ENCODE peak calls at places on chromosome 22, in six cellular contexts. M is heart right ventricle, P is ovary, S is colonic mucosa, I is IMR-90, Q is neuronal stem cell. E is an unnamed sample.

GRCh38 chr22:47372111-47372581 is 609.7 kb downstream of the TBC1D22A start:
- DNase-seq in P (no peak), M (no peak), Q (no peak), I (no peak), S (no peak), E (no peak)

GRCh38 chr22:38766076-38766777 is 10.4 kb upstream of the SUN2 start:
- DNase-seq in S (peak), P (peak), M (no peak), I (peak), Q (no peak), E (peak)

GRCh38 chr22:19522881-19523239 is 1.4 kb downstream of the CLDN5 start:
- DNase-seq in S (no peak), P (no peak), Q (no peak), M (no peak), I (no peak), E (no peak)

GRCh38 chr22:24407884-24408283 is 19.5 kb upstream of the ADORA2A start:
- DNase-seq in S (no peak), M (no peak), I (no peak), Q (no peak), P (no peak), E (no peak)

GRCh38 chr22:32020117-32020516 is 22.9 kb upstream of the SLC5A1 start:
- DNase-seq in P (no peak), I (peak), M (no peak), S (no peak), Q (no peak), E (no peak)

GRCh38 chr22:17083811-17084540 is 824 bp upstream of the IL17RA start:
- DNase-seq in S (no peak), Q (no peak), M (no peak), I (no peak), P (peak), E (peak)

GRCh38 chr22:17915676-17916075 is 108.7 kb downstream of the MICAL3 start:
- DNase-seq in Q (no peak), P (no peak), M (no peak), I (no peak), S (no peak), E (no peak)

GRCh38 chr22:39897841-39898240 is 3.0 kb upstream of the GRAP2 start:
- DNase-seq in P (no peak), Q (no peak), I (no peak), S (no peak), M (no peak), E (no peak)

GRCh38 chr22:31107206-31108118 is at the start of gene SELENOM:
- DNase-seq in M (peak), Q (peak), I (peak), S (peak), P (peak), E (peak)

GRCh38 chr22:47157486-47158270 is 395.2 kb downstream of the TBC1D22A start:
- DNase-seq in S (no peak), M (no peak), I (no peak), Q (no peak), P (no peak), E (peak)

GRCh38 chr22:17087176-17088131 is 2.7 kb downstream of the IL17RA start:
- DNase-seq in S (no peak), P (no peak), M (no peak), Q (no peak), I (peak), E (no peak)

GRCh38 chr22:46484156-46484860 is 53.1 kb downstream of the CELSR1 start:
- DNase-seq in Q (no peak), S (no peak), M (no peak), P (no peak), I (no peak), E (peak)

GRCh38 chr22:26784772-26785171 is 127.4 kb downstream of the MIAT start:
- DNase-seq in M (no peak), Q (no peak), P (no peak), I (no peak), S (no peak), E (no peak)

GRCh38 chr22:26325641-26326040 is 103.4 kb upstream of the ASPHD2 start:
- DNase-seq in M (no peak), I (no peak), Q (no peak), S (no peak), P (no peak), E (no peak)

GRCh38 chr22:41563051-41563711 is 2.4 kb downstream of the CSDC2 start:
- DNase-seq in Q (no peak), S (no peak), P (peak), M (no peak), I (peak), E (no peak)

GRCh38 chr22:24434472-24435322 is 7.3 kb downstream of the ADORA2A start:
- DNase-seq in P (no peak), I (no peak), Q (no peak), S (no peak), M (peak), E (no peak)

GRCh38 chr22:17638182-17638431 is 450 bp upstream of the BCL2L13 start:
- DNase-seq in M (no peak), Q (no peak), P (no peak), I (no peak), S (no peak), E (no peak)

GRCh38 chr22:25112538-25113253 is 87.0 kb upstream of the CRYBB3 start:
- DNase-seq in M (no peak), Q (no peak), P (no peak), I (no peak), S (no peak), E (no peak)

GRCh38 chr22:48177591-48177990 is 1415.1 kb downstream of the TBC1D22A start:
- DNase-seq in M (no peak), S (no peak), I (no peak), Q (no peak), P (no peak), E (no peak)

GRCh38 chr22:19718255-19719054 is 4.2 kb downstream of the SEPTIN5 start:
- DNase-seq in S (no peak), P (peak), I (no peak), M (no peak), Q (no peak), E (no peak)

GRCh38 chr22:34599567-34599966 is 466.4 kb upstream of the ISX start:
- DNase-seq in M (no peak), P (no peak), S (no peak), I (no peak), Q (no peak), E (no peak)

GRCh38 chr22:19063581-19064353 is 58.4 kb downstream of the DGCR2 start:
- DNase-seq in I (no peak), S (no peak), P (no peak), Q (no peak), M (no peak), E (no peak)

GRCh38 chr22:31361743-31362142 is 15.6 kb upstream of the PATZ1 start:
- DNase-seq in I (no peak), P (no peak), M (no peak), S (no peak), Q (no peak), E (no peak)

GRCh38 chr22:17781319-17782031 is 7.2 kb upstream of the BID start:
- DNase-seq in S (no peak), P (no peak), M (no peak), Q (no peak), I (peak), E (peak)

GRCh38 chr22:50269573-50270301 is 443 bp downstream of the MAPK11 start:
- DNase-seq in I (peak), M (peak), Q (no peak), P (no peak), S (no peak), E (peak)

GRCh38 chr22:50268655-50269113 is 1.5 kb downstream of the MAPK11 start:
- DNase-seq in P (peak), I (no peak), Q (no peak), M (no peak), S (peak), E (no peak)

GRCh38 chr22:50271519-50271970 is 1.4 kb upstream of the MAPK11 start:
- DNase-seq in I (peak), Q (peak), M (peak), S (peak), P (peak), E (peak)

GRCh38 chr22:50271011-50271394 is 823 bp upstream of the MAPK11 start:
- DNase-seq in S (no peak), I (no peak), M (no peak), P (no peak), Q (peak), E (no peak)

DNA sequence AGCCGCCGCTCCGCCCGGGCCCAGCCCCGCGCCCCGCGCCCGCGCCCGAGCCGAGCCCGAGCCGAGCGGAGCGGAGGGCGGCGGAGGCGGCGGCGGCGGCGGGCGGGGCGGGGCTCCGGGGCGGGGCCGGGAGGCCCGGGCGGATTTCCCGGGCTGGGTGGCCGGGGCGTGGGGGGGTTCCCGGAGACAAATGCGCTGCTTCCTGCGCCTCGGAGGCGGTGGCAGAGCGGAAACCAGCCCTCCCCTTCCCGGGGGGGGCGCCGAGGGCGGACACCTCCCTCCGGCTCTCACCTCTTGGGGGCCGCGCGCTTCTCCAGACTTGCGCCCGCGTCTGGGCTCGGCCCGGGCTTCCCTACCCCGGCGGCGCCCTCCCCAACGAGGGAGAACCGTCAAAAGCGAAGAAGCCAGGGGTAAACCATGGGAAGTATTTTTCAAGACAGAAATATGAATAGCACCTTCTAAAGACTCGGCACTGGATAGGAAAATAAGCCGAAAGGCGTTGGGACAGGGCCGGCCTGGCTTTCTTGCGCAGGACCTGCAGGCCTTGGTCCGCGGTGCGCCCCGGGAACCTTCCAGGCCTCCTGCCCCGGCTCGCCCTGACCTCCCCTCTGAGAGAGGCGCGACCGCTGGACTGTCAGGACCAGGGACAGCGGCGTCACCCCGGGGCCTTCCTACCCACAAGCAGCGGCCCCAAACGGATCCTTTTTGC is at the start of gene MAPK11:
- DNase-seq in M (peak), S (peak), P (peak), Q (peak), I (peak), E (peak)
- H3K27ac ChIP-seq in M (peak), S (no peak), P (peak), Q (peak), I (no peak), E (peak)

DNA sequence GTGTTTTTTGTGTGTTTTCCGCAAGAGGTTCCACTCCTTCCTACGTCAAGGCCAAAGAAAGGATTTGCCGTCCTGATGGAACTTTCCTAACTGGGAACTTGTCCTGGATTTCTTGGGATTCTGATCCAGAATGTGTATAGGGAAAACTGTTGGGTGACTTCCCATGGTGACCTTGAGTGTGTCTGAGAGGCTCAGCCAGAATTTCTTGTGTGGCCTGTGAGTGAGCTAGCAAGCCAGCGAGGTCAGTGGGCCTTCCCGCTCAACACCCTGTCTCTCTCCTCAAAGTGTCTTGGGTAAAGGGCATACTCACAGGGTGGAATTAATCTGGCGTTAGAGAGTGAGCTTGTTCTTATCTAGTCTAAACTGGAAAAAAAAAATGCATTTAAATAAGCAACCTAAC is 20.3 kb downstream of the ZNRF3 start:
- DNase-seq in P (peak), M (peak), I (no peak), Q (no peak), S (no peak), E (peak)
- H3K27ac ChIP-seq in P (peak), M (peak), I (peak), Q (no peak), S (no peak), E (peak)

GRCh38 chr22:37563153-37564081 is 3.1 kb downstream of the CDC42EP1 start:
- DNase-seq in P (peak), I (peak), Q (no peak), M (peak), S (peak), E (peak)

GRCh38 chr22:37565830-37566229 is 5.5 kb downstream of the CDC42EP1 start:
- DNase-seq in I (no peak), P (no peak), Q (no peak), S (no peak), M (no peak), E (no peak)

GRCh38 chr22:37566329-37566837 is 6.1 kb downstream of the CDC42EP1 start:
- DNase-seq in Q (no peak), S (no peak), M (no peak), I (no peak), P (no peak), E (no peak)

GRCh38 chr22:37562049-37562784 is 1.9 kb downstream of the CDC42EP1 start:
- DNase-seq in I (no peak), M (no peak), Q (no peak), P (peak), S (no peak), E (no peak)

DNA sequence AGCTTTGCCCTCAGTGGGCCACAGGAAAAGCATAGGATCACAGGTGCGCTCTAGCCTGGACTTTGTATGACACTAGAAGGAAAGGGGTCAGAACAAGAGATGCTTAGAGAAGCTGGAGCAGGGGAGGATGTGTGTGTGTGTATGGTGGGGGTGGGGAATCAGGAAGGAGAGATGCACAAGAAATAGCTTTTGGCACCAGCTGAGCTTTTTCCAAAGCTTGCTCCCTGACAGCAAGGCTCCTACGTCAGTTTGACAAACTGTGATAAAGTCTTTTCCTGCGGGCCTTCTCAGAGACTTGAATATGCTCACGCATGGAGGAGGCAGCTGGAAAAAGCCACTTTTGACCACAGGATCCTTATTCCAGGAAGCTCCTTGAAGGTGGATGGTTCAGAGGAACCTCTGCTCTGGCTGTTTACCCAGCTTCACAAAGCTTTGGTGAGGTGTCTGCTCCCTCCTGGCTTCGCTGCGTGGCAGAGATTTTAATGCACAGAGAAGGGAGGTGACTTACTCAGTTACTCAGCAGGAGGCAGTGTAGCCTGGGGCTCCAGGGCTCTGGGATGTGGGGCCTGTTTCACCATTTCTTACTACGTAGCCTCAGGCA is 3.9 kb downstream of the CDC42EP1 start:
- DNase-seq in P (no peak), I (peak), Q (no peak), M (peak), S (no peak), E (no peak)
- H3K27ac ChIP-seq in P (peak), I (peak), Q (no peak), M (peak), S (peak), E (peak)

GRCh38 chr22:43529954-43530863 is 118.4 kb downstream of the MPPED1 start:
- DNase-seq in I (no peak), P (no peak), S (no peak), Q (no peak), M (no peak), E (no peak)
- H3K27ac ChIP-seq in I (no peak), P (no peak), S (no peak), Q (no peak), M (no peak), E (no peak)